ENCODE peak calls at places on chromosomes 4 and X, in nine cellular contexts. O is tibial artery; E is effector memory CD4-positive, alpha-beta T cell; J is heart right ventricle; F is ovary; K is GM23248; A is colonic mucosa; W is neural progenitor cell; S is MM.1S. T is an unnamed sample.

GRCh38 chr4:182555997-182556418 is 312.8 kb downstream of the TENM3 start:
- DNase-seq in E (no peak), A (no peak), W (peak; percentile 75), O (no peak), F (no peak), K (peak; percentile 50), J (no peak), S (no peak), T (no peak)

GRCh38 chrX:18389968-18390367 is 35.4 kb upstream of the CDKL5 start:
- DNase-seq in J (no peak), S (no peak), O (no peak), E (no peak), W (peak; percentile 32), A (no peak), F (no peak), K (no peak), T (no peak)

GRCh38 chr4:1792832-1793495 is at the start of gene FGFR3:
- DNase-seq in K (peak; percentile 64), O (no peak), E (no peak), F (no peak), W (peak; percentile 85), A (peak; percentile 60), S (peak; percentile 38), J (peak; percentile 19), T (peak; percentile 17)

GRCh38 chr4:48979897-48980579 is 6.0 kb upstream of the CWH43 start:
- DNase-seq in W (no peak), E (no peak), S (no peak), F (no peak), A (no peak), J (no peak), K (peak; percentile 23), O (no peak), T (no peak)

GRCh38 chr4:131526686-131527085 is 1622.4 kb upstream of the PCDH10 start:
- DNase-seq in J (no peak), K (no peak), O (no peak), E (no peak), A (no peak), F (no peak), W (no peak), S (no peak), T (no peak)

GRCh38 chr4:110196206-110196870 is 2.1 kb downstream of the ELOVL6 start:
- DNase-seq in F (peak; percentile 55), A (peak; percentile 78), E (peak; percentile 13), W (peak; percentile 79), O (peak; percentile 28), S (peak; percentile 34), J (peak; percentile 48), K (peak; percentile 65), T (peak; percentile 57)

GRCh38 chrX:73577368-73577767 is 14.4 kb downstream of the CHIC1 start:
- DNase-seq in E (no peak), A (no peak), W (peak; percentile 39), K (peak; percentile 91), S (no peak), O (no peak), F (no peak), J (peak; percentile 5), T (no peak)

GRCh38 chr4:153555730-153556440 is 89.7 kb downstream of the TMEM131L start:
- DNase-seq in S (no peak), E (no peak), K (peak; percentile 25), F (peak; percentile 76), J (peak; percentile 89), A (peak; percentile 42), O (peak; percentile 81), W (no peak), T (no peak)

GRCh38 chr4:879730-880079 is 52.4 kb downstream of the GAK start:
- DNase-seq in S (no peak), K (no peak), J (no peak), A (no peak), F (no peak), E (peak; percentile 25), O (no peak), W (no peak), T (peak; percentile 23)

GRCh38 chr4:113684534-113685091 is 76.9 kb downstream of the CAMK2D start:
- DNase-seq in S (peak; percentile 46), K (peak; percentile 73), A (peak; percentile 55), F (peak; percentile 14), W (peak; percentile 19), O (peak; percentile 51), J (peak; percentile 85), E (no peak), T (no peak)

GRCh38 chr4:57442834-57443291 is 332.7 kb upstream of the IGFBP7 start:
- DNase-seq in A (peak; percentile 24), K (peak; percentile 52), E (no peak), O (peak; percentile 28), F (no peak), S (peak; percentile 48), W (peak; percentile 73), J (peak; percentile 44), T (no peak)

GRCh38 chrX:68833448-68833805 is 4.6 kb downstream of the EFNB1 start:
- DNase-seq in F (no peak), E (no peak), W (no peak), K (no peak), S (no peak), A (peak; percentile 18), J (no peak), O (no peak), T (no peak)

GRCh38 chrX:68832516-68833447 is 4.0 kb downstream of the EFNB1 start:
- DNase-seq in W (peak; percentile 28), K (no peak), O (no peak), J (no peak), E (no peak), A (peak; percentile 21), F (no peak), S (no peak), T (no peak)

GRCh38 chrX:68831405-68832100 is 2.7 kb downstream of the EFNB1 start:
- DNase-seq in J (no peak), S (no peak), O (no peak), E (no peak), W (no peak), F (no peak), K (no peak), A (no peak), T (no peak)

GRCh38 chrX:68830486-68831404 is 1.9 kb downstream of the EFNB1 start:
- DNase-seq in W (no peak), S (no peak), F (no peak), K (no peak), O (no peak), A (peak; percentile 53), J (no peak), E (no peak), T (no peak)

GRCh38 chrX:68832101-68832416 is 3.2 kb downstream of the EFNB1 start:
- DNase-seq in E (no peak), W (peak; percentile 41), O (peak; percentile 68), F (peak; percentile 46), A (peak; percentile 52), K (peak; percentile 88), J (no peak), S (no peak), T (no peak)
- H3K4me1 ChIP-seq in E (peaks cover 9% of the 10 kb centered on the region), W (peaks cover 8% of the 10 kb centered on the region), O (peaks cover 5% of the 10 kb centered on the region), F (peaks cover 1% of the 10 kb centered on the region), A (no peaks in the 10 kb centered on the region), K (peaks cover 3% of the 10 kb centered on the region), J (peaks cover 4% of the 10 kb centered on the region), S (no peaks in the 10 kb centered on the region), T (peaks cover 6% of the 10 kb centered on the region)

DNA sequence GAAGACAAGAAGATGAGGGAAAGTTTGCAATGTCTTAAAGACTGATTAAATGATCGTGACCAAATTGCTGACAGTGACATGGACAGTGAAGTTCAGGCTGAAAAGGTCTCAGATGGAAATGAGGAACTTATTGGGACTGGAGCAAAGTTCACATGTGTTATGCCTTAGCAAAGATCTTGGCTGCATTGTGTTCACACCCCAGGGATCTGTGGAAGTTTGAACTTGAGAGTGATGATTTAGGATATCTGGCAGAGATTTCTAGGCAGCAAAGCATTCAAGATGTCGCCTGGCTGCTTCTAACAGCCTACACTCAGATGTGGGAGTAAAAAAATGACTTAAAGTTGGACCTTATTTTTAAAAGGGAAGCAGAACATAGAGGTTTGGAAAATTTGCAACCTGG is 21.4 kb downstream of the SCARB2 start:
- DNase-seq in A (no peak), W (no peak), O (no peak), J (no peak), S (no peak), K (no peak), F (no peak), E (no peak), T (no peak)
- H3K4me1 ChIP-seq in A (peaks cover 4% of the 10 kb centered on the region), W (no peaks in the 10 kb centered on the region), O (peaks cover 32% of the 10 kb centered on the region), J (peaks cover 38% of the 10 kb centered on the region), S (peaks cover 10% of the 10 kb centered on the region), K (peaks cover 34% of the 10 kb centered on the region), F (peaks cover 22% of the 10 kb centered on the region), E (no peaks in the 10 kb centered on the region), T (no peaks in the 10 kb centered on the region)

GRCh38 chrX:33062016-33062415 is 149.3 kb downstream of the DMD start:
- DNase-seq in W (no peak), O (no peak), E (no peak), S (no peak), J (no peak), A (no peak), K (no peak), F (no peak), T (no peak)

DNA sequence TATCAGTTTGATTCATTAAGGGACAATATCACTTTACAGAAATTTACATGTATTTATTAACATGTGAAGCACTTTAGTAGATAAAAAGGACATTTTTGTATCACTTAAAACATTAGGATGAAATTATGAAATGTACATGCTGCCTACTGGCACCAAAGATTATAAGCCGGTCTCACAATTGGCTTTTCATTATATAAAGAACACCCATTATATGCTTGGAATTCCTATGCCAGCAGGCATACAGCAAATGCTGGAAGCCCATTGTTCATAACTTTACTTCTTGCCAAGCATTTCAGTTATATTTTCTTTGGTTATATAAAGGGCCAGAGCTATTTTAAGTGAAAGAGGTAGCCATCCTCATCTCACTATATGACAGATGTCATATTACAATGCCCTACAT is 145.9 kb downstream of the DMD start:
- DNase-seq in O (no peak), F (no peak), A (no peak), S (no peak), W (no peak), E (no peak), J (no peak), K (no peak), T (no peak)
- H3K4me1 ChIP-seq in O (peaks cover 3% of the 10 kb centered on the region), F (no peaks in the 10 kb centered on the region), A (no peaks in the 10 kb centered on the region), S (no peaks in the 10 kb centered on the region), W (no peaks in the 10 kb centered on the region), E (no peaks in the 10 kb centered on the region), J (no peaks in the 10 kb centered on the region), K (no peaks in the 10 kb centered on the region), T (no peaks in the 10 kb centered on the region)

GRCh38 chr4:85741421-85741820 is 266.5 kb downstream of the ARHGAP24 start:
- DNase-seq in F (no peak), W (no peak), O (no peak), S (no peak), K (no peak), J (no peak), E (no peak), A (no peak), T (no peak)

GRCh38 chr4:85736576-85736975 is 261.6 kb downstream of the ARHGAP24 start:
- DNase-seq in A (no peak), J (no peak), W (no peak), E (no peak), S (no peak), F (no peak), O (no peak), K (no peak), T (no peak)

GRCh38 chr4:85737254-85737653 is 262.3 kb downstream of the ARHGAP24 start:
- DNase-seq in K (no peak), E (no peak), J (no peak), F (no peak), S (no peak), A (no peak), O (no peak), W (no peak), T (no peak)

GRCh38 chr4:85740431-85740861 is 265.5 kb downstream of the ARHGAP24 start:
- DNase-seq in S (no peak), J (no peak), O (no peak), E (no peak), F (no peak), A (no peak), W (no peak), K (peak; percentile 73), T (no peak)

GRCh38 chr4:85738721-85739120 is 263.8 kb downstream of the ARHGAP24 start:
- DNase-seq in S (no peak), K (peak; percentile 55), O (no peak), J (no peak), F (no peak), W (no peak), A (no peak), E (no peak), T (no peak)
- H3K4me1 ChIP-seq in S (no peaks in the 10 kb centered on the region), K (peaks cover 39% of the 10 kb centered on the region), O (no peaks in the 10 kb centered on the region), J (peaks cover 32% of the 10 kb centered on the region), F (peaks cover 2% of the 10 kb centered on the region), W (no peaks in the 10 kb centered on the region), A (no peaks in the 10 kb centered on the region), E (no peaks in the 10 kb centered on the region), T (no peaks in the 10 kb centered on the region)

T was measured in CD8-positive, alpha-beta memory T cell.